ENCODE peak calls at places on chromosomes 5 and 9, in ten cellular contexts. P is IMR-90; Y is psoas muscle; H is KBM-7; M is trophoblast cell; W is adipocyte; O is BE2C; R is stimulated activated CD4-positive, alpha-beta T cell treated with anti-CD3 and anti-CD28 coated beads, Interleukin-2, amount 100 ng/mL, for 48 hours; S is stimulated activated naive CD4-positive, alpha-beta T cell; J is ecto neural progenitor cell. F is an unnamed sample.

GRCh38 chr5:52269853-52270252 is 517.9 kb upstream of the ITGA1 start:
- DNase-seq in P (no peak), Y (no peak), H (no peak), M (no peak), W (peak; percentile 1), O (no peak), R (no peak), S (no peak), J (no peak), F (no peak)

GRCh38 chr9:8750639-8751041 is 951.1 kb upstream of the DMAC1 start:
- DNase-seq in P (no peak), Y (no peak), H (no peak), M (no peak), W (no peak), O (no peak), R (no peak), S (no peak), J (no peak), F (no peak)

GRCh38 chr9:121120386-121120785 is 45.6 kb downstream of the CNTRL start:
- DNase-seq in P (no peak), Y (no peak), H (no peak), M (no peak), W (no peak), O (no peak), R (no peak), S (no peak), J (no peak), F (no peak)

GRCh38 chr5:179438041-179438441 is 92.8 kb upstream of the ADAMTS2 start:
- DNase-seq in P (no peak), Y (no peak), H (no peak), M (no peak), W (no peak), O (peak; percentile 91), R (no peak), S (no peak), J (no peak), F (no peak)

GRCh38 chr5:109740329-109740728 is 50.6 kb downstream of the MAN2A1 start:
- DNase-seq in P (peak; percentile 34), Y (no peak), H (no peak), M (no peak), W (no peak), O (peak; percentile 12), R (no peak), S (no peak), J (peak; percentile 50), F (no peak)

GRCh38 chr9:4832786-4833579 is 40.2 kb downstream of the RCL1 start:
- DNase-seq in P (peak; percentile 100), Y (no peak), H (no peak), M (peak; percentile 52), W (peak; percentile 81), O (no peak), R (no peak), S (no peak), J (no peak), F (no peak)

GRCh38 chr9:16248816-16249215 is 621.7 kb downstream of the BNC2 start:
- DNase-seq in P (no peak), Y (no peak), H (no peak), M (no peak), W (no peak), O (no peak), R (no peak), S (no peak), J (no peak), F (no peak)

GRCh38 chr5:175493260-175493659 is 14.9 kb downstream of the SFXN1 start:
- DNase-seq in P (no peak), Y (no peak), H (no peak), M (no peak), W (no peak), O (no peak), R (no peak), S (no peak), J (no peak), F (no peak)

GRCh38 chr5:172434246-172434645 is 20.1 kb downstream of the SH3PXD2B start:
- DNase-seq in P (no peak), Y (no peak), H (no peak), M (no peak), W (no peak), O (peak; percentile 25), R (no peak), S (no peak), J (no peak), F (no peak)

GRCh38 chr5:160959804-160960203 is 107.8 kb upstream of the ATP10B start:
- DNase-seq in P (no peak), Y (peak; percentile 20), H (no peak), M (peak; percentile 36), W (no peak), O (no peak), R (no peak), S (no peak), J (no peak), F (no peak)

GRCh38 chr5:16957305-16958165 is 21.4 kb upstream of the MYO10 start:
- DNase-seq in P (peak; percentile 98), Y (no peak), H (no peak), M (no peak), W (peak; percentile 63), O (no peak), R (no peak), S (no peak), J (no peak), F (no peak)

GRCh38 chr5:167953151-167953788 is 338.2 kb upstream of the WWC1 start:
- DNase-seq in P (no peak), Y (no peak), H (no peak), M (peak; percentile 51), W (no peak), O (no peak), R (no peak), S (no peak), J (no peak), F (no peak)